ENCODE peak calls at places on chromosomes 11 and 22, in seven cellular contexts. One of them, this sample, is unnamed.

GRCh38 chr11:46675288-46675851 is 25.0 kb downstream of the ARHGAP1 start:
- DNase-seq in effector memory CD4-positive, alpha-beta T cell: no peak
- DNase-seq in left ventricle myocardium inferior: peak
- DNase-seq in sigmoid colon: peak
- DNase-seq in colonic mucosa: peak
- DNase-seq in adipocyte: peak
- DNase-seq in psoas muscle: peak
- DNase-seq in this sample: no peak

GRCh38 chr11:59545179-59546020 is 34.1 kb downstream of the OR4D9 start:
- DNase-seq in effector memory CD4-positive, alpha-beta T cell: no peak
- DNase-seq in left ventricle myocardium inferior: no peak
- DNase-seq in sigmoid colon: no peak
- DNase-seq in colonic mucosa: no peak
- DNase-seq in adipocyte: no peak
- DNase-seq in psoas muscle: no peak
- DNase-seq in this sample: no peak

GRCh38 chr11:34356918-34357645 is 728 bp downstream of the ABTB2 start:
- DNase-seq in effector memory CD4-positive, alpha-beta T cell: peak
- DNase-seq in left ventricle myocardium inferior: peak
- DNase-seq in sigmoid colon: peak
- DNase-seq in colonic mucosa: peak
- DNase-seq in adipocyte: peak
- DNase-seq in psoas muscle: peak
- DNase-seq in this sample: peak

GRCh38 chr11:72652871-72653615 is 21.2 kb downstream of the PDE2A start:
- DNase-seq in effector memory CD4-positive, alpha-beta T cell: no peak
- DNase-seq in left ventricle myocardium inferior: no peak
- DNase-seq in sigmoid colon: no peak
- DNase-seq in colonic mucosa: no peak
- DNase-seq in adipocyte: no peak
- DNase-seq in psoas muscle: no peak
- DNase-seq in this sample: no peak

GRCh38 chr22:17120711-17121234 is 387 bp downstream of the TMEM121B start:
- DNase-seq in effector memory CD4-positive, alpha-beta T cell: no peak
- DNase-seq in left ventricle myocardium inferior: no peak
- DNase-seq in sigmoid colon: no peak
- DNase-seq in colonic mucosa: no peak
- DNase-seq in adipocyte: peak
- DNase-seq in psoas muscle: no peak
- DNase-seq in this sample: no peak

GRCh38 chr22:40004836-40005235 is 10.1 kb downstream of the FAM83F start:
- DNase-seq in effector memory CD4-positive, alpha-beta T cell: no peak
- DNase-seq in left ventricle myocardium inferior: no peak
- DNase-seq in sigmoid colon: no peak
- DNase-seq in colonic mucosa: no peak
- DNase-seq in adipocyte: no peak
- DNase-seq in psoas muscle: no peak
- DNase-seq in this sample: no peak

GRCh38 chr22:41288245-41288946 is 2.4 kb upstream of the RANGAP1 start:
- DNase-seq in effector memory CD4-positive, alpha-beta T cell: no peak
- DNase-seq in left ventricle myocardium inferior: no peak
- DNase-seq in sigmoid colon: peak
- DNase-seq in colonic mucosa: peak
- DNase-seq in adipocyte: peak
- DNase-seq in psoas muscle: no peak
- DNase-seq in this sample: no peak

GRCh38 chr11:83722392-83722791 is 436.2 kb upstream of the CCDC90B start:
- DNase-seq in effector memory CD4-positive, alpha-beta T cell: no peak
- DNase-seq in left ventricle myocardium inferior: no peak
- DNase-seq in sigmoid colon: no peak
- DNase-seq in colonic mucosa: no peak
- DNase-seq in adipocyte: no peak
- DNase-seq in psoas muscle: no peak
- DNase-seq in this sample: no peak

GRCh38 chr22:31659246-31659645 is 2.8 kb downstream of the PISD start:
- DNase-seq in effector memory CD4-positive, alpha-beta T cell: no peak
- DNase-seq in left ventricle myocardium inferior: no peak
- DNase-seq in sigmoid colon: no peak
- DNase-seq in colonic mucosa: no peak
- DNase-seq in adipocyte: no peak
- DNase-seq in psoas muscle: no peak
- DNase-seq in this sample: no peak

GRCh38 chr11:6438979-6439571 is 1.7 kb downstream of the HPX start:
- DNase-seq in effector memory CD4-positive, alpha-beta T cell: no peak
- DNase-seq in left ventricle myocardium inferior: no peak
- DNase-seq in sigmoid colon: no peak
- DNase-seq in colonic mucosa: peak
- DNase-seq in adipocyte: peak
- DNase-seq in psoas muscle: no peak
- DNase-seq in this sample: no peak

GRCh38 chr11:88016392-88017020 is 158.7 kb downstream of the RAB38 start:
- DNase-seq in effector memory CD4-positive, alpha-beta T cell: peak
- DNase-seq in left ventricle myocardium inferior: peak
- DNase-seq in sigmoid colon: peak
- DNase-seq in colonic mucosa: peak
- DNase-seq in adipocyte: peak
- DNase-seq in psoas muscle: peak
- DNase-seq in this sample: peak

GRCh38 chr11:116851631-116852030 is 14.2 kb upstream of the APOA1 start:
- DNase-seq in effector memory CD4-positive, alpha-beta T cell: peak
- DNase-seq in left ventricle myocardium inferior: no peak
- DNase-seq in sigmoid colon: no peak
- DNase-seq in colonic mucosa: no peak
- DNase-seq in adipocyte: no peak
- DNase-seq in psoas muscle: no peak
- DNase-seq in this sample: no peak

GRCh38 chr11:96136623-96137313 is 206.2 kb downstream of the MAML2 start:
- DNase-seq in effector memory CD4-positive, alpha-beta T cell: no peak
- DNase-seq in left ventricle myocardium inferior: no peak
- DNase-seq in sigmoid colon: no peak
- DNase-seq in colonic mucosa: no peak
- DNase-seq in adipocyte: no peak
- DNase-seq in psoas muscle: no peak
- DNase-seq in this sample: no peak

GRCh38 chr22:45229181-45229580 is 11.5 kb downstream of the KIAA0930 start:
- DNase-seq in effector memory CD4-positive, alpha-beta T cell: no peak
- DNase-seq in left ventricle myocardium inferior: no peak
- DNase-seq in sigmoid colon: no peak
- DNase-seq in colonic mucosa: no peak
- DNase-seq in adipocyte: no peak
- DNase-seq in psoas muscle: no peak
- DNase-seq in this sample: no peak

GRCh38 chr22:19085233-19086043 is 36.8 kb downstream of the DGCR2 start:
- DNase-seq in effector memory CD4-positive, alpha-beta T cell: no peak
- DNase-seq in left ventricle myocardium inferior: no peak
- DNase-seq in sigmoid colon: peak
- DNase-seq in colonic mucosa: no peak
- DNase-seq in adipocyte: peak
- DNase-seq in psoas muscle: no peak
- DNase-seq in this sample: peak

GRCh38 chr11:95067042-95067827 is 516 bp downstream of the SRSF8 start:
- DNase-seq in effector memory CD4-positive, alpha-beta T cell: peak
- DNase-seq in left ventricle myocardium inferior: peak
- DNase-seq in sigmoid colon: peak
- DNase-seq in colonic mucosa: peak
- DNase-seq in adipocyte: peak
- DNase-seq in psoas muscle: peak
- DNase-seq in this sample: peak

GRCh38 chr22:24681236-24681635 is 78.2 kb downstream of the GGT1 start:
- DNase-seq in effector memory CD4-positive, alpha-beta T cell: no peak
- DNase-seq in left ventricle myocardium inferior: no peak
- DNase-seq in sigmoid colon: no peak
- DNase-seq in colonic mucosa: no peak
- DNase-seq in adipocyte: peak
- DNase-seq in psoas muscle: no peak
- DNase-seq in this sample: no peak

GRCh38 chr22:24688294-24688693 is 85.3 kb downstream of the GGT1 start:
- DNase-seq in effector memory CD4-positive, alpha-beta T cell: no peak
- DNase-seq in left ventricle myocardium inferior: no peak
- DNase-seq in sigmoid colon: no peak
- DNase-seq in colonic mucosa: no peak
- DNase-seq in adipocyte: no peak
- DNase-seq in psoas muscle: no peak
- DNase-seq in this sample: no peak

GRCh38 chr22:24685804-24686203 is 82.8 kb downstream of the GGT1 start:
- DNase-seq in effector memory CD4-positive, alpha-beta T cell: no peak
- DNase-seq in left ventricle myocardium inferior: peak
- DNase-seq in sigmoid colon: no peak
- DNase-seq in colonic mucosa: no peak
- DNase-seq in adipocyte: no peak
- DNase-seq in psoas muscle: no peak
- DNase-seq in this sample: no peak

GRCh38 chr22:24683671-24684070 is 80.7 kb downstream of the GGT1 start:
- DNase-seq in effector memory CD4-positive, alpha-beta T cell: no peak
- DNase-seq in left ventricle myocardium inferior: no peak
- DNase-seq in sigmoid colon: no peak
- DNase-seq in colonic mucosa: no peak
- DNase-seq in adipocyte: peak
- DNase-seq in psoas muscle: no peak
- DNase-seq in this sample: no peak

DNA sequence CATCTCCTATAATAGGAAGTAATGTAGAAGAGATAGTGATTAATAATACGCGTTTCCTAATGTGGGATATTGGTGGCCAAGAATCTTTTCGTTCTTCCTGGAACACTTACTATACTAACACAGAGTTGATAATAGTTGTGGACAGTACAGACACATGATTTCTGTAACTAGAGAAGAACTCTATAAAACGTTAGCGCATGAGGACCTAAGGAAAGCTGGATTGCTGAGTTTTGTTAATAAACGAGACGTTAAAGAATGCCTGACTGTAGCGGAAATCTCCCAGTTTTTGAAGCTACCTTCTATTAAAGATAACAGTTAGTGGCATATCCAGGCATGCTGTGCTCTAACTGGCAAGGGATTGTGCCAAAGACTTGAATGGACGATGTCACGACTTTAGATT is 83.3 kb downstream of the GGT1 start:
- DNase-seq in effector memory CD4-positive, alpha-beta T cell: no peak
- DNase-seq in left ventricle myocardium inferior: no peak
- DNase-seq in sigmoid colon: no peak
- DNase-seq in colonic mucosa: no peak
- DNase-seq in adipocyte: no peak
- DNase-seq in psoas muscle: no peak
- DNase-seq in this sample: no peak
- H3K4me3 ChIP-seq in effector memory CD4-positive, alpha-beta T cell: no peak
- H3K4me3 ChIP-seq in left ventricle myocardium inferior: peak
- H3K4me3 ChIP-seq in sigmoid colon: peak
- H3K4me3 ChIP-seq in colonic mucosa: no peak
- H3K4me3 ChIP-seq in adipocyte: peak
- H3K4me3 ChIP-seq in psoas muscle: no peak
- H3K4me3 ChIP-seq in this sample: no peak

GRCh38 chr11:19441752-19442553 is 201.2 kb upstream of the E2F8 start:
- DNase-seq in effector memory CD4-positive, alpha-beta T cell: no peak
- DNase-seq in left ventricle myocardium inferior: peak
- DNase-seq in sigmoid colon: no peak
- DNase-seq in colonic mucosa: no peak
- DNase-seq in adipocyte: peak
- DNase-seq in psoas muscle: peak
- DNase-seq in this sample: peak
- H3K4me3 ChIP-seq in effector memory CD4-positive, alpha-beta T cell: no peak
- H3K4me3 ChIP-seq in left ventricle myocardium inferior: no peak
- H3K4me3 ChIP-seq in sigmoid colon: no peak
- H3K4me3 ChIP-seq in colonic mucosa: no peak
- H3K4me3 ChIP-seq in adipocyte: peak
- H3K4me3 ChIP-seq in psoas muscle: no peak
- H3K4me3 ChIP-seq in this sample: no peak

DNA sequence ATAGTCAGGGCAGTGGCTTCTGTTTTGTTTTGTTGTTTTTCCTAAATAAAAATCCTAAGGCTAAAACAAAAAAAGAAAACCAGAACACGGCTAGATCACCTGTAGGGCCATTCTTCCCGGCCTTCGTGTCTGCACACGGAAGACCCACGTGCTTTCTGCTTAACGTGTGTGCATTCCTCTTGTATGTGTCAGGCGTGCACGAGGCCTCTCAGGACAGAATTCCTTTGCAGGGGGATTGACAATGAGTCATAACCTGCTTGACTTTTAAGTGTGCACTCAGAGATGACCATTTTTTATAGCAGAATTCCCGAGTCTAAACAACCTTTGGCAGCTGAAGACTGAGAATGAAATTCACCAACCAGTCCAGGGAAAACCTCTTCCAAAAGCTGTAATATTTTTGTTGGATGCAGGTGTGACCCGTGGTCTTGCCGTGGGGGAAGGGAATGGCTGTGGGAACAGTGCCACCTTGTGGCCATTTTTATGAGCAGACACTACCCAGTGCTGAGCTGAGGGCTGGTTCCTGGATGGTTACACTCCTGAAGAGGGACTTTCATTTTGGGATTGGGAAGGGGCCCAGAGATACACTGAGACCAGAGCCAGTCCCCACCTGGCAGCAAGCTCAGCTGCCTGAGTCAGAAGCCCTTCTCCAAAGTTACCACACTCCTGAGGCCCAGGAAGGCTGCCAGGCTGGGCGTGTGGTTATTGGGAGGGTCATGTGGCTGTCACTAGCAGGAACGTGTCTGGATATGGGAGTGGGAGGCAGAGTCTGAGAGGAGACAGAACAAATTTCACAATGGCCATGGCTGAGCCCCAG is 35.7 kb upstream of the DKK3 start:
- DNase-seq in effector memory CD4-positive, alpha-beta T cell: peak
- DNase-seq in left ventricle myocardium inferior: peak
- DNase-seq in sigmoid colon: peak
- DNase-seq in colonic mucosa: peak
- DNase-seq in adipocyte: peak
- DNase-seq in psoas muscle: peak
- DNase-seq in this sample: no peak
- H3K4me3 ChIP-seq in effector memory CD4-positive, alpha-beta T cell: no peak
- H3K4me3 ChIP-seq in left ventricle myocardium inferior: peak
- H3K4me3 ChIP-seq in sigmoid colon: no peak
- H3K4me3 ChIP-seq in colonic mucosa: no peak
- H3K4me3 ChIP-seq in adipocyte: peak
- H3K4me3 ChIP-seq in psoas muscle: peak
- H3K4me3 ChIP-seq in this sample: no peak

DNA sequence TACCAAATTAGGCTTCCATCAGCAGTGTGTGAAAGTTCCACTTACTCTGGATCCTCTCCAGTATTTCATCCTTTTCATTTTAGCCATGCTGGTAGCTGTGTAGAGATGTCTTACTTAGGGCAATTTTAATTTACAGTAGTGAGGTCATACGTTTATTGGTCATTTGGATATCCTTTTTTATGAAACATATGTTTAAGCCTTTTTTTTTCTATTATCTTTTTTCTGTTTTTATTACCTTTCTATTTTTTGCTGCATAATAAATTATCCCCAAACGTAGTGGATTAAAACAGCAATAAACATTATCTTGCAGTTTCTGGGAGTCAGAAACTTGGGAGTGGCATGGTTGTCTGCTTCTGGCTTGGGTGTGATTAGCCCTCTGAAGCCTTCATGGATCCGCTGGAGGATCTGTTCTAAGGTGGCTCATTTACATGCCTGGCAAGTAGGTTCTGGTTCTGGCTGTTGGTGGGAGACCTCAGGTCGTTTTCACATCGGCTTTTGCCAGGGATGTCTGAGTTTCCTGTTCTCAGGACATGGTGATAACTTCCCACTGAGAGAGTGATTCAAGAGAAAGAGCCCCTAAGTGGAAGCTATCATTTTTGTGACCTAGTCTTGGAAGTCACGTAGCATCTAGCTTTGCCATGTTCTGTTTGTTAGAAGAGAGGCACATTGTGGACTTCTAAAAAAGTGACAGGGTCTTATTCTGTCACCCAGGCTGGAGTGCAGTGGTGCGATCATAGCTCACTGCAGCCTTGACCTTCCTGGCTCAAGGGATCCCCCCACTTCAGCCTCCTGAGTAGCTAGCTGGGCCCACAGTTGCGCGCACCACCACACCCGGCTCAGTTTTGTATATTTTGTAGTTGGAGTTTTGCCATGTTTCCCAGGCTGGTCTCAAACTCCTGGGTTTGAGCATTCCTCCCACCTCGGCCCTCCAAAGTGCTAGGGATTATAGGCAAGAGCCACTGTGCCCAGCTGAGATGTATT is 38.6 kb downstream of the PPP6R3 start:
- DNase-seq in effector memory CD4-positive, alpha-beta T cell: no peak
- DNase-seq in left ventricle myocardium inferior: no peak
- DNase-seq in sigmoid colon: no peak
- DNase-seq in colonic mucosa: no peak
- DNase-seq in adipocyte: no peak
- DNase-seq in psoas muscle: no peak
- DNase-seq in this sample: peak
- H3K4me3 ChIP-seq in effector memory CD4-positive, alpha-beta T cell: no peak
- H3K4me3 ChIP-seq in left ventricle myocardium inferior: no peak
- H3K4me3 ChIP-seq in sigmoid colon: no peak
- H3K4me3 ChIP-seq in colonic mucosa: no peak
- H3K4me3 ChIP-seq in adipocyte: no peak
- H3K4me3 ChIP-seq in psoas muscle: peak
- H3K4me3 ChIP-seq in this sample: peak

This sample was measured in GM06990.